ENCODE peak calls at places on chromosomes 13 and 19, in six cellular contexts. W, X, F, E, A and P are unnamed samples.

GRCh38 chr19:13102666-13103584 is at the start of gene LYL1:
- DNase-seq in W (peak; percentile 91), X (peak; percentile 65), F (no peak), E (no peak), A (no peak), P (peak; percentile 77)

GRCh38 chr19:8001995-8002849 is 3.2 kb downstream of the ELAVL1 start:
- DNase-seq in W (peak; percentile 76), X (peak; percentile 89), F (peak; percentile 93), E (peak; percentile 50), A (peak; percentile 12), P (peak; percentile 83)

GRCh38 chr13:39967199-39967959 is 311.9 kb downstream of the COG6 start:
- DNase-seq in W (no peak), X (no peak), F (no peak), E (no peak), A (no peak), P (no peak)

GRCh38 chr19:7401694-7402093 is 53.0 kb downstream of the ARHGEF18 start:
- DNase-seq in W (no peak), X (no peak), F (no peak), E (no peak), A (no peak), P (no peak)

GRCh38 chr19:4816388-4817165 is 14.9 kb downstream of the TICAM1 start:
- DNase-seq in W (no peak), X (no peak), F (no peak), E (no peak), A (no peak), P (no peak)

GRCh38 chr13:52738719-52739467 is 727 bp downstream of the CNMD start:
- DNase-seq in W (peak; percentile 7), X (peak; percentile 52), F (no peak), E (no peak), A (peak; percentile 39), P (no peak)

GRCh38 chr19:15265849-15266248 is 33.6 kb upstream of the EPHX3 start:
- DNase-seq in W (peak; percentile 89), X (no peak), F (no peak), E (no peak), A (peak; percentile 92), P (peak; percentile 82)

GRCh38 chr13:27005556-27005955 is 166.1 kb downstream of the USP12 start:
- DNase-seq in W (no peak), X (no peak), F (no peak), E (no peak), A (peak; percentile 51), P (no peak)

GRCh38 chr13:87536899-87537298 is 134.3 kb upstream of the SLITRK5 start:
- DNase-seq in W (no peak), X (no peak), F (no peak), E (no peak), A (no peak), P (no peak)

GRCh38 chr19:19081642-19082151 is 17.9 kb downstream of the SLC25A42 start:
- DNase-seq in W (peak; percentile 58), X (no peak), F (no peak), E (no peak), A (no peak), P (no peak)

GRCh38 chr13:107712145-107712544 is 503.2 kb downstream of the LIG4 start:
- DNase-seq in W (no peak), X (no peak), F (no peak), E (no peak), A (no peak), P (no peak)

GRCh38 chr13:95603887-95604533 is 40.5 kb downstream of the DZIP1 start:
- DNase-seq in W (no peak), X (no peak), F (no peak), E (no peak), A (no peak), P (no peak)

GRCh38 chr13:44382635-44383145 is 9.1 kb downstream of the SERP2 start:
- DNase-seq in W (no peak), X (no peak), F (no peak), E (no peak), A (no peak), P (no peak)

GRCh38 chr19:44401108-44401786 is at the start of gene ZNF285:
- DNase-seq in W (peak; percentile 95), X (peak; percentile 82), F (peak; percentile 93), E (no peak), A (no peak), P (peak; percentile 88)

GRCh38 chr13:23986619-23987018 is 89.3 kb upstream of the C1QTNF9B start:
- DNase-seq in W (no peak), X (no peak), F (no peak), E (no peak), A (no peak), P (no peak)